ENCODE peak calls at places on chromosomes 11 and 22, in five cellular contexts. P is GM04504, B is HL-60, D is EH, Y is iPS-NIHi11. S is an unnamed sample.

GRCh38 chr11:103737791-103738190 is 298.6 kb upstream of the DDI1 start:
- DNase-seq in D (no peak), P (no peak), B (no peak), Y (no peak), S (no peak)

GRCh38 chr22:28986366-28986765 is 75.3 kb downstream of the C22orf31 start:
- DNase-seq in B (no peak), P (no peak), Y (no peak), D (peak), S (no peak)

GRCh38 chr11:30960387-30960992 is 374.3 kb upstream of the MPPED2 start:
- DNase-seq in P (peak), B (no peak), Y (peak), D (peak), S (no peak)

GRCh38 chr11:12968101-12968500 is 41.0 kb upstream of the RASSF10 start:
- DNase-seq in P (no peak), Y (no peak), D (peak), B (no peak), S (no peak)

GRCh38 chr11:15390857-15391256 is 276.1 kb downstream of the INSC start:
- DNase-seq in D (no peak), Y (no peak), B (no peak), P (no peak), S (no peak)

GRCh38 chr11:125166347-125166841 is 1.8 kb downstream of the PKNOX2 start:
- DNase-seq in B (no peak), Y (no peak), P (no peak), D (no peak), S (no peak)

GRCh38 chr11:125207866-125208425 is 43.4 kb downstream of the PKNOX2 start:
- DNase-seq in B (no peak), Y (no peak), D (no peak), P (no peak), S (no peak)

GRCh38 chr11:126310229-126310991 is 6.5 kb downstream of the DCPS start:
- DNase-seq in Y (peak), B (peak), P (peak), D (peak), S (no peak)

GRCh38 chr11:121212696-121213567 is 79.6 kb upstream of the SC5D start:
- DNase-seq in B (no peak), Y (no peak), D (no peak), P (no peak), S (no peak)

GRCh38 chr11:66363805-66364535 is 7.6 kb downstream of the SLC29A2 start:
- DNase-seq in D (peak), Y (peak), P (no peak), B (peak), S (no peak)

GRCh38 chr22:29747832-29748231 is 19.0 kb downstream of the ZMAT5 start:
- DNase-seq in Y (no peak), D (no peak), B (no peak), P (no peak), S (no peak)

GRCh38 chr11:62439785-62440602 is 21.2 kb downstream of the SCGB1A1 start:
- DNase-seq in B (no peak), P (peak), Y (no peak), D (peak), S (no peak)

GRCh38 chr11:45543808-45544422 is 121.5 kb downstream of the CHST1 start:
- DNase-seq in P (no peak), B (no peak), D (peak), Y (peak), S (no peak)